ENCODE peak calls at places on chromosomes 5 and 9, in six cellular contexts. X is fibroblast of the aortic adventitia, K is tibial artery, G is transverse colon, Q is GM12865, P is lower leg skin. H is an unnamed sample.
A peak's percentile ranks its signal among the peaks of the same experiment; 100 is the strongest.

GRCh38 chr9:98410185-98410697 is 154.8 kb upstream of the TBC1D2 start:
- DNase-seq in X (peak; percentile 90), G (no peak), Q (no peak), K (no peak), P (no peak), H (peak; percentile 21)

GRCh38 chr9:93690618-93691017 is 114.2 kb downstream of the PHF2 start:
- DNase-seq in P (no peak), G (no peak), X (no peak), Q (no peak), K (no peak), H (no peak)

GRCh38 chr5:17443333-17444125 is 54.5 kb upstream of the TAF11L2 start:
- DNase-seq in X (no peak), P (no peak), G (no peak), K (no peak), Q (no peak), H (no peak)

GRCh38 chr9:113964740-113965095 is 88.6 kb downstream of the ZNF618 start:
- DNase-seq in G (no peak), P (no peak), X (peak; percentile 67), Q (no peak), K (no peak), H (no peak)

GRCh38 chr5:134135091-134135655 is 20.7 kb downstream of the TCF7 start:
- DNase-seq in K (no peak), X (no peak), P (no peak), Q (no peak), G (peak; percentile 1), H (no peak)

GRCh38 chr5:6358434-6358820 is 19.9 kb downstream of the MED10 start:
- DNase-seq in P (peak; percentile 32), G (no peak), K (no peak), X (no peak), Q (no peak), H (no peak)

GRCh38 chr5:8756498-8757084 is 789.3 kb downstream of the SEMA5A start:
- DNase-seq in K (no peak), G (peak; percentile 8), P (no peak), X (peak; percentile 70), Q (peak; percentile 23), H (no peak)

GRCh38 chr5:120465281-120465961 is 1.3 kb downstream of the PRR16 start:
- DNase-seq in P (peak; percentile 90), K (peak; percentile 58), Q (no peak), G (peak; percentile 11), X (peak; percentile 74), H (no peak)

GRCh38 chr9:132364068-132364467 is 9.3 kb upstream of the SETX start:
- DNase-seq in X (no peak), G (no peak), Q (no peak), P (no peak), K (no peak), H (no peak)

GRCh38 chr5:99061711-99062110 is 132.9 kb upstream of the CHD1 start:
- DNase-seq in P (no peak), X (peak; percentile 59), K (no peak), Q (no peak), G (no peak), H (no peak)

GRCh38 chr5:157222506-157223230 is 42.0 kb downstream of the ITK start:
- DNase-seq in K (no peak), P (no peak), X (peak; percentile 15), Q (peak; percentile 36), G (no peak), H (peak; percentile 6)

GRCh38 chr9:13281356-13282016 is 2.0 kb upstream of the MPDZ start:
- DNase-seq in X (peak; percentile 48), Q (no peak), K (no peak), P (no peak), G (no peak), H (no peak)

GRCh38 chr5:142548739-142549275 is 137.1 kb downstream of the FGF1 start:
- DNase-seq in X (peak; percentile 97), K (peak; percentile 70), Q (peak; percentile 41), P (no peak), G (peak; percentile 41), H (peak; percentile 85)

GRCh38 chr9:69975681-69976080 is 68.0 kb upstream of the MAMDC2 start:
- DNase-seq in K (no peak), X (no peak), Q (no peak), P (no peak), G (no peak), H (no peak)

GRCh38 chr9:69976165-69976564 is 67.5 kb upstream of the MAMDC2 start:
- DNase-seq in Q (no peak), P (no peak), K (no peak), X (peak; percentile 95), G (no peak), H (peak; percentile 54)

GRCh38 chr9:69970001-69970531 is 73.6 kb upstream of the MAMDC2 start:
- DNase-seq in Q (no peak), K (no peak), P (no peak), X (no peak), G (no peak), H (no peak)

DNA sequence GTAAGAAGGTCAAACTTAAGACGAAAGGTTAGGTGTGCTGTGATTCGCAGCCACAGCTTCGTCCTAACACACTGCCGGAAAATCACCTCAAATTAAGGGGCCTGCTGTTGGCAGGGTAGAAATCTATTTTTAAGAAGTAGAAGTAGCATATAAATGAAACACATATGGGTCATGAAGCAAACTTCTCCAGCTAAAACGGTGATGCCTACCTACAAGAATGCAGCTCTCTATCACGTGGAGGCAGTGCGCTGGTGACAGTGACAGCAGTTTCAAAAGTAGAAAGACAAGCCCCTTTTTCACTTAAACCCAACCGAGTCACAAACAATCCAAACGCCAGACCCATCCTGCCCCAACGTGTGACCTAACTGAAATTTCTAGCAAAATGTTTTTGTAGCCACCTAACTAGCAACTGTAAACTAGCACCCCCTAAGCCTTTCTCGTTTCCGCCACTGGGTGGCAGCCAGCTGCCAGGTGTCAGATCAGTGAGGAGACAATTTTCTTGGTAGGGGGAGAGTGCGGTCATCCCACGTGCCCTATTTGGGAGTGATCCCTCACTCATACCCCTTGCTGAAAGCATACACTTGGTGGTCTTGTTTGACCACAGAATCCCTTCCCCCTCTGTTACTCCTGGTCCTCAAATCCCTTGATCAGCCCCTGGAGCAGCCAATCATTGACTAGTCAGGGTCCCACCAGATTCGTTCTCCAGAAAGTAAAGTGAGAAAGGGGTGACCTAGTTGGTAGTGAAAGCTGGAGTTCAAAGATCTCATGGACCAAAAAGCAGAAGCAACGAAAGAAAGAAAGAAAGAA is 71.8 kb upstream of the MAMDC2 start:
- DNase-seq in K (peak; percentile 83), Q (peak; percentile 58), X (peak; percentile 71), G (peak; percentile 67), P (peak; percentile 95), H (peak; percentile 26)
- H3K4me3 ChIP-seq in K (no peak overlapping the region), Q (no peak overlapping the region), X (no peak overlapping the region), G (no peak overlapping the region), P (no peak overlapping the region), H (no peak overlapping the region)

GRCh38 chr5:67165524-67166459 is 30.8 kb downstream of the CD180 start:
- DNase-seq in X (peak; percentile 86), Q (peak; percentile 90), K (peak; percentile 80), P (peak; percentile 96), G (peak; percentile 90), H (peak; percentile 30)

GRCh38 chr5:67166886-67167285 is 29.7 kb downstream of the CD180 start:
- DNase-seq in X (no peak), P (no peak), G (no peak), Q (no peak), K (no peak), H (no peak)

GRCh38 chr5:67164856-67165523 is 31.6 kb downstream of the CD180 start:
- DNase-seq in K (no peak), Q (no peak), P (no peak), G (no peak), X (no peak), H (no peak)

GRCh38 chr5:67163863-67164595 is 32.6 kb downstream of the CD180 start:
- DNase-seq in X (no peak), G (no peak), Q (no peak), P (no peak), K (no peak), H (no peak)

DNA sequence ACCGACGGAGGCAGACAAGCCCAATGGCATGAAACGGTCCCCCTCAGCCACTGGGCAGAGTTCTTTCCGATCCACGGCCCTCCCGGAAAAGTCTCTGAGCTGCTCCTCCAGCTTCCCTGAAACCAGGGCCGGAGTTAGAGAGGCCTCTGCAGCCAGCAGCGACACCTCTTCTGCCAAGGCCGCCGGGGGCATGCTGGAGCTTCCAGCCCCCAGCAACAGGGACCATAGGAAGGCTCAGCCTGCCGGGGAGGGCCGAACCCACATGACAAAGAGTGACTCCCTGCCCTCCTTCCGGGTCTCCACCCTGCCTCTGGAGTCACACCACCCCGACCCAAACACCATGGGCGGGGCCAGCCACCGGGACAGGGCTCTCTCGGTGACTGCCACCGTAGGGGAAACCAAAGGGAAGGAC is 30.1 kb downstream of the CD180 start:
- DNase-seq in G (peak; percentile 70), K (peak; percentile 58), X (no peak), P (peak; percentile 92), Q (peak; percentile 64), H (no peak)
- TF ChIP-seq CTCF in G (peak; percentile 18), K (no peak), X (no peak), P (no peak), Q (no peak), H (no peak)

GRCh38 chr9:72952394-72952720 is 496 bp downstream of the ALDH1A1 start:
- DNase-seq in K (no peak), P (no peak), X (no peak), Q (no peak), G (no peak), H (no peak)
- H3K4me3 ChIP-seq in K (peak overlapping the region; percentile 41), P (no peak overlapping the region), X (no peak overlapping the region), Q (no peak overlapping the region), G (peak overlapping the region; percentile 45), H (peak overlapping the region; percentile 36)

DNA sequence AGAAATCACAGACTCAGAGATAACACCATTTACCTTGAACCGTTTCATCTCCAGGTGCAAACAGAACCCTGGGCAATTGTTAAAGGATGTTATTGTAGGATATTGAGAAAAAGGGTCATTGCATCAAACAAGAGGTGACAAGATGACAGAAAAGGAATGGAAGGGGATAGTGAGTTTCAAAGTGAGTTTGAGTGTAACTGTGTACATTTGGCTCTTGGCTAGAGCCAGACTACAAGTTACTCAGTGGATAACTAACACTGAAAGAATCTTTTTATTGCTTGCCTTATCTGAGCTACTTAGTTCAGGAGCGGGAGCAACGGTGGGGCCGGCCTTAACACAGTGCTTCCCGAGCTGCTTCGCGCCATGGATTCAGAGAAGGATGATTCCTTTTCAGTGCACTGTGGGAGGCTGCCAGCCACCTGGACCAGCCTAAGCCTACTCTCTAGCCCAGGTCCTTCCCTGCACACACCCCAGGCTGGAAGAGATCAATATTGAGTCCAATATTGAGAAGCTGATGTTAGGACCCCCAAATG is 193.4 kb downstream of the ATPSCKMT start:
- DNase-seq in P (peak; percentile 36), Q (no peak), X (no peak), K (no peak), G (no peak), H (no peak)
- TF ChIP-seq CTCF in P (no peak), Q (no peak), X (no peak), K (no peak), G (no peak), H (no peak)

GRCh38 chr9:21205204-21205603 is 1.7 kb downstream of the IFNA10 start:
- DNase-seq in Q (no peak), X (no peak), G (no peak), K (no peak), P (no peak), H (no peak)
- H3K4me3 ChIP-seq in Q (no peak overlapping the region), X (no peak overlapping the region), G (no peak overlapping the region), K (no peak overlapping the region), P (no peak overlapping the region), H (no peak overlapping the region)

GRCh38 chr9:122307925-122308324 is 43.2 kb downstream of the MRRF start:
- DNase-seq in X (no peak), G (no peak), Q (no peak), K (no peak), P (no peak), H (no peak)
- TF ChIP-seq CTCF in X (no peak), G (no peak), Q (no peak), K (no peak), P (no peak), H (no peak)

GRCh38 chr5:173329370-173330150 is 1.3 kb upstream of the STC2 start:
- DNase-seq in K (no peak), G (no peak), X (no peak), Q (peak; percentile 77), P (peak; percentile 80), H (no peak)
- H3K4me3 ChIP-seq in K (peak overlapping the region; percentile 51), G (no peak overlapping the region), X (peak overlapping the region; percentile 90), Q (peak overlapping the region; percentile 90), P (no peak overlapping the region), H (peak overlapping the region; percentile 84)